ENCODE peak calls at places on chromosomes 11 and 22, in six cellular contexts. One of them, this sample, is unnamed.
A peak's percentile ranks its signal among the peaks of the same experiment; 100 is the strongest.

GRCh38 chr11:34263462-34264186 is 94.2 kb downstream of the ABTB2 start:
- DNase-seq in fibroblast of lung: peak; percentile 59
- DNase-seq in OCI-LY7: no peak
- DNase-seq in left ventricle myocardium inferior: peak; percentile 50
- DNase-seq in upper lobe of right lung: peak; percentile 84
- DNase-seq in A549: peak; percentile 62
- DNase-seq in this sample: no peak

GRCh38 chr22:44351685-44352377 is 39.1 kb upstream of the SHISAL1 start:
- DNase-seq in upper lobe of right lung: no peak
- DNase-seq in OCI-LY7: no peak
- DNase-seq in fibroblast of lung: peak; percentile 88
- DNase-seq in A549: peak; percentile 38
- DNase-seq in left ventricle myocardium inferior: no peak
- DNase-seq in this sample: no peak

GRCh38 chr11:69319255-69320106 is 25.5 kb downstream of the MYEOV start:
- DNase-seq in fibroblast of lung: no peak
- DNase-seq in A549: no peak
- DNase-seq in upper lobe of right lung: peak; percentile 29
- DNase-seq in left ventricle myocardium inferior: no peak
- DNase-seq in OCI-LY7: no peak
- DNase-seq in this sample: no peak

GRCh38 chr11:5605849-5606248 is 9.4 kb downstream of the TRIM6 start:
- DNase-seq in OCI-LY7: peak; percentile 18
- DNase-seq in A549: no peak
- DNase-seq in upper lobe of right lung: no peak
- DNase-seq in left ventricle myocardium inferior: no peak
- DNase-seq in fibroblast of lung: peak; percentile 86
- DNase-seq in this sample: no peak

GRCh38 chr11:76577199-76577920 is 93.2 kb downstream of the LRRC32 start:
- DNase-seq in OCI-LY7: no peak
- DNase-seq in fibroblast of lung: peak; percentile 69
- DNase-seq in A549: no peak
- DNase-seq in left ventricle myocardium inferior: peak; percentile 84
- DNase-seq in upper lobe of right lung: peak; percentile 71
- DNase-seq in this sample: no peak

GRCh38 chr22:40635008-40635939 is 1.2 kb downstream of the MRTFA start:
- DNase-seq in left ventricle myocardium inferior: peak; percentile 63
- DNase-seq in upper lobe of right lung: no peak
- DNase-seq in OCI-LY7: no peak
- DNase-seq in A549: no peak
- DNase-seq in fibroblast of lung: peak; percentile 56
- DNase-seq in this sample: no peak

GRCh38 chr11:36478700-36479329 is 31.3 kb downstream of the TRAF6 start:
- DNase-seq in A549: peak; percentile 35
- DNase-seq in left ventricle myocardium inferior: no peak
- DNase-seq in OCI-LY7: peak; percentile 62
- DNase-seq in upper lobe of right lung: no peak
- DNase-seq in fibroblast of lung: peak; percentile 75
- DNase-seq in this sample: no peak

GRCh38 chr11:15649371-15650104 is 534.8 kb downstream of the INSC start:
- DNase-seq in upper lobe of right lung: no peak
- DNase-seq in A549: no peak
- DNase-seq in OCI-LY7: no peak
- DNase-seq in fibroblast of lung: no peak
- DNase-seq in left ventricle myocardium inferior: no peak
- DNase-seq in this sample: no peak

GRCh38 chr22:22684605-22685561 is 40.5 kb downstream of the GGTLC2 start:
- DNase-seq in upper lobe of right lung: no peak
- DNase-seq in A549: no peak
- DNase-seq in left ventricle myocardium inferior: no peak
- DNase-seq in fibroblast of lung: peak; percentile 90
- DNase-seq in OCI-LY7: peak; percentile 86
- DNase-seq in this sample: no peak

GRCh38 chr22:39446239-39446721 is 10.5 kb upstream of the MGAT3 start:
- DNase-seq in fibroblast of lung: no peak
- DNase-seq in OCI-LY7: peak; percentile 79
- DNase-seq in left ventricle myocardium inferior: no peak
- DNase-seq in A549: no peak
- DNase-seq in upper lobe of right lung: no peak
- DNase-seq in this sample: no peak

GRCh38 chr22:33706100-33706499 is 214.2 kb downstream of the LARGE1 start:
- DNase-seq in OCI-LY7: no peak
- DNase-seq in A549: no peak
- DNase-seq in upper lobe of right lung: no peak
- DNase-seq in fibroblast of lung: no peak
- DNase-seq in left ventricle myocardium inferior: no peak
- DNase-seq in this sample: peak; percentile 13

GRCh38 chr11:69293819-69294505 is at the start of gene MYEOV:
- DNase-seq in A549: peak; percentile 93
- DNase-seq in left ventricle myocardium inferior: no peak
- DNase-seq in OCI-LY7: peak; percentile 90
- DNase-seq in fibroblast of lung: peak; percentile 21
- DNase-seq in upper lobe of right lung: peak; percentile 80
- DNase-seq in this sample: peak; percentile 27

GRCh38 chr22:32781695-32782094 is 19.8 kb upstream of the TIMP3 start:
- DNase-seq in left ventricle myocardium inferior: no peak
- DNase-seq in fibroblast of lung: peak; percentile 73
- DNase-seq in A549: no peak
- DNase-seq in OCI-LY7: no peak
- DNase-seq in upper lobe of right lung: no peak
- DNase-seq in this sample: no peak

GRCh38 chr11:1703146-1703545 is 6.2 kb downstream of the KRTAP5-6 start:
- DNase-seq in OCI-LY7: no peak
- DNase-seq in A549: no peak
- DNase-seq in left ventricle myocardium inferior: no peak
- DNase-seq in fibroblast of lung: no peak
- DNase-seq in upper lobe of right lung: no peak
- DNase-seq in this sample: no peak

GRCh38 chr11:27108809-27109208 is 68.2 kb downstream of the BBOX1 start:
- DNase-seq in left ventricle myocardium inferior: no peak
- DNase-seq in OCI-LY7: no peak
- DNase-seq in upper lobe of right lung: no peak
- DNase-seq in A549: no peak
- DNase-seq in fibroblast of lung: no peak
- DNase-seq in this sample: no peak

GRCh38 chr22:45537734-45538181 is 35.1 kb downstream of the FBLN1 start:
- DNase-seq in upper lobe of right lung: no peak
- DNase-seq in A549: no peak
- DNase-seq in left ventricle myocardium inferior: peak; percentile 46
- DNase-seq in OCI-LY7: no peak
- DNase-seq in fibroblast of lung: peak; percentile 86
- DNase-seq in this sample: no peak

GRCh38 chr22:20862540-20862939 is 3.7 kb downstream of the SNAP29 start:
- DNase-seq in left ventricle myocardium inferior: no peak
- DNase-seq in A549: no peak
- DNase-seq in OCI-LY7: no peak
- DNase-seq in upper lobe of right lung: no peak
- DNase-seq in fibroblast of lung: no peak
- DNase-seq in this sample: no peak

GRCh38 chr11:88303037-88303436 is 34.5 kb downstream of the CTSC start:
- DNase-seq in left ventricle myocardium inferior: no peak
- DNase-seq in OCI-LY7: no peak
- DNase-seq in upper lobe of right lung: no peak
- DNase-seq in A549: no peak
- DNase-seq in fibroblast of lung: no peak
- DNase-seq in this sample: no peak

GRCh38 chr11:111148116-111148515 is 97.4 kb upstream of the POU2AF2 start:
- DNase-seq in upper lobe of right lung: no peak
- DNase-seq in fibroblast of lung: peak; percentile 52
- DNase-seq in left ventricle myocardium inferior: no peak
- DNase-seq in A549: no peak
- DNase-seq in OCI-LY7: no peak
- DNase-seq in this sample: no peak

GRCh38 chr22:26547426-26547825 is 35.2 kb upstream of the TFIP11 start:
- DNase-seq in A549: no peak
- DNase-seq in upper lobe of right lung: no peak
- DNase-seq in fibroblast of lung: no peak
- DNase-seq in left ventricle myocardium inferior: no peak
- DNase-seq in OCI-LY7: no peak
- DNase-seq in this sample: no peak

GRCh38 chr22:49716441-49716840 is 111.2 kb downstream of the BRD1 start:
- DNase-seq in fibroblast of lung: no peak
- DNase-seq in upper lobe of right lung: no peak
- DNase-seq in OCI-LY7: no peak
- DNase-seq in A549: no peak
- DNase-seq in left ventricle myocardium inferior: no peak
- DNase-seq in this sample: no peak

GRCh38 chr11:68584097-68584496 is 100.2 kb upstream of the GAL start:
- DNase-seq in upper lobe of right lung: no peak
- DNase-seq in A549: peak; percentile 30
- DNase-seq in left ventricle myocardium inferior: peak; percentile 31
- DNase-seq in fibroblast of lung: peak; percentile 19
- DNase-seq in OCI-LY7: peak; percentile 60
- DNase-seq in this sample: peak; percentile 74

GRCh38 chr11:117924631-117925170 is 4.5 kb downstream of the TMPRSS13 start:
- DNase-seq in A549: no peak
- DNase-seq in OCI-LY7: no peak
- DNase-seq in upper lobe of right lung: no peak
- DNase-seq in fibroblast of lung: no peak
- DNase-seq in left ventricle myocardium inferior: no peak
- DNase-seq in this sample: no peak

GRCh38 chr11:47177846-47178245 is 1.2 kb upstream of the ARFGAP2 start:
- DNase-seq in A549: no peak
- DNase-seq in fibroblast of lung: no peak
- DNase-seq in left ventricle myocardium inferior: peak; percentile 51
- DNase-seq in OCI-LY7: no peak
- DNase-seq in upper lobe of right lung: no peak
- DNase-seq in this sample: no peak

GRCh38 chr11:33258631-33259184 is 1.5 kb downstream of the HIPK3 start:
- DNase-seq in A549: no peak
- DNase-seq in upper lobe of right lung: no peak
- DNase-seq in fibroblast of lung: peak; percentile 70
- DNase-seq in left ventricle myocardium inferior: no peak
- DNase-seq in OCI-LY7: peak; percentile 61
- DNase-seq in this sample: no peak

GRCh38 chr22:33028191-33028700 is 29.9 kb downstream of the SYN3 start:
- DNase-seq in A549: no peak
- DNase-seq in OCI-LY7: no peak
- DNase-seq in fibroblast of lung: no peak
- DNase-seq in upper lobe of right lung: no peak
- DNase-seq in left ventricle myocardium inferior: no peak
- DNase-seq in this sample: no peak

GRCh38 chr11:65653229-65654225 is 9.2 kb downstream of the RELA start:
- DNase-seq in A549: no peak
- DNase-seq in left ventricle myocardium inferior: no peak
- DNase-seq in fibroblast of lung: no peak
- DNase-seq in upper lobe of right lung: peak; percentile 70
- DNase-seq in OCI-LY7: no peak
- DNase-seq in this sample: no peak

DNA sequence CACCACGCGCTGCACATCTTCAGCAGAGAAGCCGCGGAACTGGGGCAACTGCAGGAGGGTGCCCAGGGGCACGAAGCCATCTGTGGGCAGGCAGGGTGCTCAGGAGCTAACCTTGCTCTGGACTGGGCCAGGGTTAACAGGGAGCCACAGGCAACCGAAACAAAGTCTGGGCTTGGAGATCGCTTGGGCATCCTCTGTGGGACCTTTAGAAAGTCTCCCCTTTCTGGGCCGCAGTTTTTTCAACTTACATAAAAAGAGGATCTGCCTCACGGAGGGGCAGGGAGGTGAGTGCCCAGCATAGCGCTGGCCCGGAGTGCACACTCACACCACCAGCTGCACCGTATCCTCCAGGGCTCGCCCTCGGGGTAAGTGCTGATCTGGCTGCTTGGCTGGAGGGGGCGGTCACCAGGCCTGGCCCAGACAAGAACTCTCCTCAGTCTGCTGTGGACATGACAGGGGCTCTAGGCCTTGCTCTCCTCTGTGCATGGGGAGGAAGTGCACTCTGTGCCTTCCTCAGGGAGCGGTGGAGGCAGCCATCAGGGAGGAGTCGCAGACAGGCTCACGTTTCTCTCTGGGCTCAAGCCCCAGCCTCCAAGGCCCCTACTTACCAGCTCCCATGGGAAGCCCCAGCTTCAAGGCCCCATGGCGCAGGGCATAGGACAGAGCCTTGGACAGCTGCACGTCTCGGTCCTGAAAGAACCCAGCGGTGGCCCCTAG is 937 bp downstream of the TRPT1 start:
- DNase-seq in fibroblast of lung: no peak
- DNase-seq in A549: no peak
- DNase-seq in upper lobe of right lung: peak; percentile 69
- DNase-seq in OCI-LY7: no peak
- DNase-seq in left ventricle myocardium inferior: no peak
- DNase-seq in this sample: no peak
- H3K4me1 ChIP-seq in fibroblast of lung: peaks cover 8% of the 10 kb centered on the region
- H3K4me1 ChIP-seq in A549: peaks cover 30% of the 10 kb centered on the region
- H3K4me1 ChIP-seq in upper lobe of right lung: peaks cover 35% of the 10 kb centered on the region
- H3K4me1 ChIP-seq in OCI-LY7: peaks cover 30% of the 10 kb centered on the region
- H3K4me1 ChIP-seq in left ventricle myocardium inferior: peaks cover 60% of the 10 kb centered on the region
- H3K4me1 ChIP-seq in this sample: peaks cover 4% of the 10 kb centered on the region

GRCh38 chr11:86814775-86815174 is 14.4 kb downstream of the PRSS23 start:
- DNase-seq in upper lobe of right lung: no peak
- DNase-seq in left ventricle myocardium inferior: no peak
- DNase-seq in A549: no peak
- DNase-seq in OCI-LY7: no peak
- DNase-seq in fibroblast of lung: peak; percentile 59
- DNase-seq in this sample: no peak
- H3K4me1 ChIP-seq in upper lobe of right lung: no peaks in the 10 kb centered on the region
- H3K4me1 ChIP-seq in left ventricle myocardium inferior: peaks cover 32% of the 10 kb centered on the region
- H3K4me1 ChIP-seq in A549: peaks cover 93% of the 10 kb centered on the region
- H3K4me1 ChIP-seq in OCI-LY7: no peaks in the 10 kb centered on the region
- H3K4me1 ChIP-seq in fibroblast of lung: peaks cover 22% of the 10 kb centered on the region
- H3K4me1 ChIP-seq in this sample: peaks cover 5% of the 10 kb centered on the region

DNA sequence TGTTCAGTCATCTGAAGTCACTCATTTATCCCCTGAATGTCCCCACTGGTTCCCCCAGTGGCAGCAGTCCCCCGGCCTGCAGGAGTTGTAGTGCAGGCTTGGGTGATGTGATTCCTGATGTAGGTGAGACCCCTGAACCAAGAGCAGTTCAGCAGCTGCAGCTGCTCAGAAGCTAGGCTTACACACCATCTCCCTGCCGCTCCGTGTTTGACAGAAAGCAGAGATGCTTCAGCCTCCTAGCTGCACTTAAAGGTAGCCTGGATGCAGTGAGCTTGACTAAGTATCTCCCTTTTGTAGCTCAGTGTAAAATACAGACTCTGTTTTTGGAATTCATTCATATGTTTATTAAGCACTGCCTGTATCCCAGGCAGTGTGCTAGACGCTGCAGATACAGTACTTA is 47.3 kb downstream of the C22orf31 start:
- DNase-seq in fibroblast of lung: no peak
- DNase-seq in A549: no peak
- DNase-seq in upper lobe of right lung: no peak
- DNase-seq in left ventricle myocardium inferior: no peak
- DNase-seq in OCI-LY7: no peak
- DNase-seq in this sample: no peak
- H3K4me1 ChIP-seq in fibroblast of lung: no peaks in the 10 kb centered on the region
- H3K4me1 ChIP-seq in A549: peaks cover 19% of the 10 kb centered on the region
- H3K4me1 ChIP-seq in upper lobe of right lung: peaks cover 13% of the 10 kb centered on the region
- H3K4me1 ChIP-seq in left ventricle myocardium inferior: peaks cover 34% of the 10 kb centered on the region
- H3K4me1 ChIP-seq in OCI-LY7: peaks cover 6% of the 10 kb centered on the region
- H3K4me1 ChIP-seq in this sample: peaks cover 1% of the 10 kb centered on the region

GRCh38 chr22:38308791-38309498 is 8.3 kb downstream of the CSNK1E start:
- DNase-seq in upper lobe of right lung: no peak
- DNase-seq in A549: no peak
- DNase-seq in left ventricle myocardium inferior: no peak
- DNase-seq in OCI-LY7: no peak
- DNase-seq in fibroblast of lung: no peak
- DNase-seq in this sample: no peak
- H3K4me1 ChIP-seq in upper lobe of right lung: peaks cover 58% of the 10 kb centered on the region
- H3K4me1 ChIP-seq in A549: peaks cover 57% of the 10 kb centered on the region
- H3K4me1 ChIP-seq in left ventricle myocardium inferior: peaks cover 100% of the 10 kb centered on the region
- H3K4me1 ChIP-seq in OCI-LY7: peaks cover 72% of the 10 kb centered on the region
- H3K4me1 ChIP-seq in fibroblast of lung: peaks cover 59% of the 10 kb centered on the region
- H3K4me1 ChIP-seq in this sample: peaks cover 4% of the 10 kb centered on the region

GRCh38 chr11:129658558-129658882 is 157.1 kb upstream of the TMEM45B start:
- DNase-seq in fibroblast of lung: no peak
- DNase-seq in upper lobe of right lung: no peak
- DNase-seq in left ventricle myocardium inferior: no peak
- DNase-seq in OCI-LY7: no peak
- DNase-seq in A549: no peak
- DNase-seq in this sample: no peak
- H3K4me1 ChIP-seq in fibroblast of lung: no peaks in the 10 kb centered on the region
- H3K4me1 ChIP-seq in upper lobe of right lung: no peaks in the 10 kb centered on the region
- H3K4me1 ChIP-seq in left ventricle myocardium inferior: no peaks in the 10 kb centered on the region
- H3K4me1 ChIP-seq in OCI-LY7: no peaks in the 10 kb centered on the region
- H3K4me1 ChIP-seq in A549: no peaks in the 10 kb centered on the region
- H3K4me1 ChIP-seq in this sample: no peaks in the 10 kb centered on the region

This sample was measured in iPS DF 6.9.